ENCODE peak calls at places on chromosomes 12 and 14, in seven cellular contexts. D is HCT116, E is IMR-90, U is H1, J is ovary, Z is thyroid gland, B is stomach. V is an unnamed sample.

GRCh38 chr12:34402228-34402898 is 380.1 kb downstream of the ALG10 start:
- DNase-seq in D (no peak), E (no peak), U (no peak), J (peak), Z (peak), B (peak), V (peak)

GRCh38 chr14:74945261-74945851 is 10.0 kb downstream of the PGF start:
- DNase-seq in D (peak), E (no peak), U (peak), J (no peak), Z (peak), B (no peak), V (peak)

GRCh38 chr12:104801005-104801404 is 157.1 kb downstream of the SLC41A2 start:
- DNase-seq in D (no peak), E (no peak), U (no peak), J (no peak), Z (no peak), B (no peak), V (no peak)

GRCh38 chr12:87687362-87687761 is 341.8 kb downstream of the C12orf50 start:
- DNase-seq in D (no peak), E (peak), U (no peak), J (peak), Z (peak), B (no peak), V (peak)

GRCh38 chr12:6450869-6451347 is 934 bp upstream of the TAPBPL start:
- DNase-seq in D (no peak), E (no peak), U (no peak), J (peak), Z (no peak), B (no peak), V (peak)

GRCh38 chr14:76257111-76257803 is 105.5 kb downstream of the GPATCH2L start:
- DNase-seq in D (no peak), E (no peak), U (no peak), J (no peak), Z (no peak), B (no peak), V (no peak)

GRCh38 chr14:104680056-104680805 is 9.2 kb upstream of the INF2 start:
- DNase-seq in D (no peak), E (peak), U (no peak), J (no peak), Z (no peak), B (peak), V (no peak)

GRCh38 chr12:19572920-19573558 is 133.7 kb downstream of the AEBP2 start:
- DNase-seq in D (peak), E (peak), U (peak), J (no peak), Z (peak), B (no peak), V (peak)

GRCh38 chr12:102806592-102806991 is 110.5 kb downstream of the PAH start:
- DNase-seq in D (no peak), E (no peak), U (no peak), J (no peak), Z (no peak), B (no peak), V (no peak)

GRCh38 chr14:89399594-89400068 is 17.4 kb downstream of the FOXN3 start:
- DNase-seq in D (no peak), E (peak), U (no peak), J (no peak), Z (peak), B (no peak), V (no peak)

GRCh38 chr12:123696209-123696608 is 15.9 kb upstream of the ATP6V0A2 start:
- DNase-seq in D (no peak), E (no peak), U (no peak), J (no peak), Z (no peak), B (peak), V (no peak)

GRCh38 chr14:77026166-77026929 is 2.2 kb downstream of the IRF2BPL start:
- DNase-seq in D (no peak), E (peak), U (no peak), J (peak), Z (peak), B (peak), V (no peak)

GRCh38 chr14:71698698-71699097 is 233.5 kb upstream of the RGS6 start:
- DNase-seq in D (no peak), E (no peak), U (no peak), J (no peak), Z (no peak), B (no peak), V (no peak)

GRCh38 chr14:92690171-92691011 is 58.0 kb downstream of the LGMN start:
- DNase-seq in D (peak), E (peak), U (no peak), J (no peak), Z (peak), B (peak), V (peak)

GRCh38 chr14:71554959-71555612 is 377.1 kb upstream of the RGS6 start:
- DNase-seq in D (no peak), E (no peak), U (no peak), J (no peak), Z (no peak), B (no peak), V (no peak)

GRCh38 chr12:27914956-27915355 is 57.6 kb downstream of the PTHLH start:
- DNase-seq in D (no peak), E (no peak), U (no peak), J (no peak), Z (no peak), B (no peak), V (peak)

GRCh38 chr14:57390806-57391562 is 598 bp downstream of the NAA30 start:
- DNase-seq in D (no peak), E (peak), U (no peak), J (peak), Z (peak), B (peak), V (peak)

GRCh38 chr12:103665971-103666370 is 78.9 kb downstream of the STAB2 start:
- DNase-seq in D (no peak), E (no peak), U (no peak), J (no peak), Z (no peak), B (no peak), V (no peak)

GRCh38 chr12:22246438-22246837 is 88.1 kb downstream of the ST8SIA1 start:
- DNase-seq in D (no peak), E (no peak), U (no peak), J (no peak), Z (no peak), B (no peak), V (no peak)

GRCh38 chr12:68675098-68675842 is 11.5 kb upstream of the NUP107 start:
- DNase-seq in D (no peak), E (no peak), U (no peak), J (no peak), Z (peak), B (peak), V (no peak)

GRCh38 chr12:120702629-120703028 is 7.6 kb upstream of the UNC119B start:
- DNase-seq in D (no peak), E (no peak), U (no peak), J (no peak), Z (peak), B (peak), V (no peak)

GRCh38 chr12:49133014-49133413 is 1.8 kb upstream of the TUBA1B start:
- DNase-seq in D (no peak), E (no peak), U (no peak), J (no peak), Z (no peak), B (no peak), V (no peak)

GRCh38 chr14:68644101-68644500 is 148.8 kb downstream of the ZFP36L1 start:
- DNase-seq in D (no peak), E (no peak), U (no peak), J (no peak), Z (no peak), B (no peak), V (no peak)

GRCh38 chr14:41609704-41610183 is 3.1 kb downstream of the LRFN5 start:
- DNase-seq in D (no peak), E (peak), U (no peak), J (no peak), Z (peak), B (no peak), V (peak)

GRCh38 chr12:48978291-48978740 is at the start of gene WNT1:
- DNase-seq in D (no peak), E (no peak), U (no peak), J (no peak), Z (no peak), B (no peak), V (no peak)

GRCh38 chr14:25518347-25518746 is 468.4 kb upstream of the STXBP6 start:
- DNase-seq in D (no peak), E (no peak), U (no peak), J (no peak), Z (no peak), B (no peak), V (no peak)

GRCh38 chr12:21773799-21774198 is 707 bp downstream of the KCNJ8 start:
- DNase-seq in D (no peak), E (peak), U (no peak), J (no peak), Z (no peak), B (no peak), V (no peak)

GRCh38 chr14:68598621-68599447 is 194.0 kb downstream of the ZFP36L1 start:
- DNase-seq in D (peak), E (peak), U (no peak), J (peak), Z (peak), B (peak), V (peak)

GRCh38 chr12:63317880-63318279 is 166.9 kb upstream of the AVPR1A start:
- DNase-seq in D (no peak), E (no peak), U (no peak), J (no peak), Z (no peak), B (no peak), V (no peak)

GRCh38 chr12:62640910-62641448 is 174.4 kb downstream of the MON2 start:
- DNase-seq in D (no peak), E (peak), U (no peak), J (no peak), Z (peak), B (no peak), V (no peak)

GRCh38 chr14:92173668-92174067 is 51.9 kb downstream of the CPSF2 start:
- DNase-seq in D (no peak), E (peak), U (no peak), J (no peak), Z (no peak), B (no peak), V (no peak)

DNA sequence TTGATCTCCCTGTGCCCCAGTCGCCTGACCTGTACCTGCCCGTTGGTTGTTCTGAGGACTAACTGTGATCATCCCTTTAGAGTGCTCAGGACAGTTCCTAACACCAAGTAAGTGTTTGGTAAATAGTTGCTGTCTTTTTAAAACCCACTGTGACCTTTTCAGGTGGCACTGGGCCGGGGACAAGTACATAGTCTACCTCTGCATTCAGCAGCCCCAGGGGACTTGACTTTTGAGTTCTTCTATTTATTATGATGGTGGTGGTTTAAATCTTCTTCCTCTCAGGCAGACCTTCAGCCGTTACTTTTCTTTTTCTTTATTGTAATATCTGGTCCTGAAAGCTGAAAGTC is 38.8 kb downstream of the EVL start:
- DNase-seq in D (no peak), E (no peak), U (no peak), J (no peak), Z (no peak), B (no peak), V (no peak)
- H3K27ac ChIP-seq in D (no peak), E (no peak), U (no peak), J (no peak), Z (peak), B (peak), V (peak)

GRCh38 chr12:105939181-105939721 is 199.5 kb downstream of the NUAK1 start:
- DNase-seq in D (no peak), E (no peak), U (no peak), J (no peak), Z (no peak), B (no peak), V (no peak)
- TF ChIP-seq POLR2A in D (no peak), E (no peak), U (no peak), J (no peak), Z (no peak), B (no peak), V (no peak)

DNA sequence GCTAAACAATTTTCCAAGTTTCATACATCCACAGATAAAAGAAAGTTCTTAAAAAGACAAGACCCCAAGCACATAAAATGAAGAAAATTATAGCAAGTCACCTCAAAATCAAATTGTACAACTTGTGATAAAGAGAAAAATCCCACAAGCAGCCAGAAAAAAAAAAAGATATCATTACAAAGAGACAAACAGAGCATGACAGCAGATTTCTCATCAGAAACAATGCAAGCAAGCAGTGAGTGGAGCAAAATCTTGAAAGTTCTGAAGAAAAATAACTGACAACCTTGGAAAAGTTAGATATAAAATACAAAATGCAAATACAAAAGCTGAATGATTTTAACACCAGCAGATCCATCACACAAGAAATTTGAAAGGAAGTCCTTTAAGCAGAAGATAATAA is 194.5 kb upstream of the SOX5 start:
- DNase-seq in D (no peak), E (no peak), U (no peak), J (no peak), Z (no peak), B (no peak), V (no peak)
- H3K4me3 ChIP-seq in D (no peak), E (no peak), U (no peak), J (no peak), Z (no peak), B (no peak), V (no peak)

GRCh38 chr12:132887513-132888341 is at the start of gene CHFR:
- DNase-seq in D (no peak), E (peak), U (peak), J (peak), Z (peak), B (peak), V (peak)

GRCh38 chr12:132888852-132889251 is 1.4 kb upstream of the CHFR start:
- DNase-seq in D (no peak), E (no peak), U (no peak), J (no peak), Z (no peak), B (no peak), V (no peak)

GRCh38 chr12:132881853-132882252 is 5.6 kb downstream of the CHFR start:
- DNase-seq in D (no peak), E (peak), U (no peak), J (no peak), Z (no peak), B (no peak), V (no peak)

GRCh38 chr12:132886529-132887477 is 602 bp downstream of the CHFR start:
- DNase-seq in D (no peak), E (peak), U (no peak), J (no peak), Z (no peak), B (peak), V (no peak)
- H3K27ac ChIP-seq in D (no peak), E (peak), U (no peak), J (no peak), Z (no peak), B (peak), V (peak)

DNA sequence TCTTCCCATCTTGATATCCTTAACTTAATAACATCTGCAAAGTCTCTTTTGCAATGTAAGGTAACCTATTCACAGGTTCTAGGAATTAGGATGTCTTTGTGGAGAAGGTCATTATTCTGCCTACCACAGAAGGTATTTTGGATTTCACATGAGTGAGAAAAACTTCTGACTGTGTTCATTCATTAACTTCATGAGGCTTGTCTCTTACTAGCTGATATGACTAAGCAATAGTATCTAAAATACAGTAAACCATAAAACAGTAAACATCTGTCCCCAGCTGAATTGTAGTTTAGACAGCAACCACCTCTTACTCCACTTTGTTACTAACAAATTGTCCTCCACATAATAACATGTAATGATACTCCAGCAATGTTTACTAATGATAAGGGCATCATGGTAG is 198.1 kb downstream of the SEC23A start:
- DNase-seq in D (no peak), E (no peak), U (no peak), J (no peak), Z (no peak), B (no peak), V (no peak)
- TF ChIP-seq POLR2A in D (no peak), E (no peak), U (no peak), J (no peak), Z (no peak), B (no peak), V (no peak)